ENCODE peak calls at places on chromosomes 4 and X, in five cellular contexts. B is neuronal stem cell, W is HCT116, R is uterus, V is COR-L47. X is an unnamed sample.

GRCh38 chrX:7316280-7316679 is 168.3 kb upstream of the PUDP start:
- DNase-seq in B (no peak), W (no peak), R (no peak), V (no peak), X (no peak)

GRCh38 chr4:122826000-122826595 is 533 bp upstream of the FGF2 start:
- DNase-seq in B (no peak), W (no peak), R (no peak), V (no peak), X (no peak)

GRCh38 chr4:133865606-133866327 is 335.8 kb downstream of the PABPC4L start:
- DNase-seq in B (peak; percentile 14), W (peak; percentile 75), R (no peak), V (no peak), X (no peak)

GRCh38 chr4:56861365-56861764 is 39.9 kb upstream of the SPINK2 start:
- DNase-seq in B (no peak), W (no peak), R (no peak), V (no peak), X (no peak)

GRCh38 chrX:80747832-80748231 is 61.8 kb downstream of the BRWD3 start:
- DNase-seq in B (no peak), W (no peak), R (no peak), V (no peak), X (no peak)

GRCh38 chr4:108117473-108118182 is 51.1 kb downstream of the LEF1 start:
- DNase-seq in B (peak; percentile 74), W (no peak), R (no peak), V (no peak), X (no peak)

GRCh38 chrX:66672106-66672505 is 33.2 kb upstream of the EDA2R start:
- DNase-seq in B (no peak), W (no peak), R (no peak), V (no peak), X (no peak)

GRCh38 chrX:154458116-154458953 is at the start of gene PLXNA3:
- DNase-seq in B (peak; percentile 42), W (no peak), R (no peak), V (peak; percentile 20), X (no peak)

GRCh38 chrX:70032797-70033196 is 16.9 kb downstream of the AWAT2 start:
- DNase-seq in B (no peak), W (no peak), R (no peak), V (no peak), X (no peak)

GRCh38 chrX:122246937-122247336 is 937.1 kb upstream of the GRIA3 start:
- DNase-seq in B (no peak), W (no peak), R (no peak), V (no peak), X (no peak)

GRCh38 chr4:77044458-77045124 is 31.2 kb downstream of the CCNI start:
- DNase-seq in B (no peak), W (no peak), R (no peak), V (peak; percentile 22), X (peak; percentile 33)

GRCh38 chrX:12878536-12878935 is 11.7 kb downstream of the TLR7 start:
- DNase-seq in B (no peak), W (no peak), R (no peak), V (no peak), X (no peak)

GRCh38 chr4:186839122-186840037 is 115.7 kb upstream of the FAT1 start:
- DNase-seq in B (no peak), W (no peak), R (peak; percentile 23), V (no peak), X (no peak)

GRCh38 chr4:86181585-86181984 is 178.3 kb downstream of the MAPK10 start:
- DNase-seq in B (no peak), W (no peak), R (no peak), V (no peak), X (no peak)

GRCh38 chr4:124318292-124318691 is 394.2 kb downstream of the ANKRD50 start:
- DNase-seq in B (no peak), W (no peak), R (no peak), V (peak; percentile 77), X (no peak)

X was measured in T47D.